ENCODE peak calls at places on chromosomes 13 and 19, in nine cellular contexts. C is stomach, H is thyroid gland, M is ovary, V is transverse colon, T is vagina, Z is right lobe of liver, N is Peyer's patch, A is breast epithelium. I is an unnamed sample.

GRCh38 chr19:17555929-17556813 is 722 bp downstream of the COLGALT1 start:
- DNase-seq in H (peak; percentile 40), Z (peak; percentile 71), M (peak; percentile 69), T (no peak), N (peak; percentile 78), A (no peak), C (peak; percentile 69), V (peak; percentile 81), I (peak; percentile 56)

GRCh38 chr13:30718661-30719520 is 16.5 kb upstream of the ALOX5AP start:
- DNase-seq in V (no peak), C (no peak), H (no peak), M (no peak), A (no peak), N (no peak), T (no peak), Z (no peak), I (no peak)

GRCh38 chr13:41178040-41178439 is 16.3 kb downstream of the KBTBD7 start:
- DNase-seq in A (no peak), V (no peak), Z (no peak), N (no peak), T (no peak), H (no peak), C (no peak), M (no peak), I (no peak)

GRCh38 chr13:94494021-94494420 is 14.5 kb upstream of the DCT start:
- DNase-seq in V (no peak), Z (no peak), C (no peak), T (no peak), M (no peak), N (no peak), H (no peak), A (no peak), I (no peak)

GRCh38 chr19:51501594-51502263 is at the start of gene SIGLEC12:
- DNase-seq in V (peak; percentile 28), M (no peak), C (no peak), A (no peak), T (no peak), Z (peak; percentile 43), N (no peak), H (no peak), I (no peak)

GRCh38 chr19:3687774-3688706 is 12.2 kb downstream of the PIP5K1C start:
- DNase-seq in H (peak; percentile 32), Z (peak; percentile 50), C (peak; percentile 67), T (no peak), V (peak; percentile 54), N (peak; percentile 73), A (peak; percentile 78), M (no peak), I (peak; percentile 49)

GRCh38 chr13:50130686-50131051 is 115.4 kb downstream of the KCNRG start:
- DNase-seq in T (no peak), M (no peak), V (peak; percentile 29), A (no peak), C (no peak), N (peak; percentile 59), Z (peak; percentile 38), H (no peak), I (no peak)

GRCh38 chr13:35179920-35180663 is 238.0 kb downstream of the NBEA start:
- DNase-seq in C (no peak), H (no peak), M (no peak), A (no peak), V (no peak), Z (no peak), N (no peak), T (no peak), I (no peak)

GRCh38 chr13:37747071-37747612 is 122.4 kb downstream of the TRPC4 start:
- DNase-seq in V (no peak), C (no peak), N (no peak), H (no peak), Z (no peak), A (no peak), M (no peak), T (no peak), I (no peak)

GRCh38 chr13:98480915-98481510 is 95.9 kb downstream of the STK24 start:
- DNase-seq in A (no peak), C (no peak), M (no peak), N (no peak), H (no peak), T (no peak), V (peak; percentile 46), Z (no peak), I (no peak)

GRCh38 chr19:35044317-35045117 is 3.0 kb downstream of the HPN start:
- DNase-seq in T (no peak), V (peak; percentile 62), C (peak; percentile 68), M (no peak), A (no peak), Z (peak; percentile 61), H (no peak), N (no peak), I (peak; percentile 58)

GRCh38 chr13:71260246-71260645 is 606.8 kb downstream of the DACH1 start:
- DNase-seq in N (no peak), V (no peak), T (no peak), M (no peak), Z (no peak), A (no peak), C (no peak), H (no peak), I (no peak)

GRCh38 chr13:46197299-46197975 is 14.3 kb upstream of the LRRC63 start:
- DNase-seq in A (no peak), N (no peak), T (no peak), V (no peak), Z (no peak), C (no peak), H (no peak), M (no peak), I (no peak)
- H3K27ac ChIP-seq in A (no peak overlapping the region), N (no peak overlapping the region), T (no peak overlapping the region), V (no peak overlapping the region), Z (no peak overlapping the region), C (no peak overlapping the region), H (no peak overlapping the region), M (no peak overlapping the region), I (no peak overlapping the region)

DNA sequence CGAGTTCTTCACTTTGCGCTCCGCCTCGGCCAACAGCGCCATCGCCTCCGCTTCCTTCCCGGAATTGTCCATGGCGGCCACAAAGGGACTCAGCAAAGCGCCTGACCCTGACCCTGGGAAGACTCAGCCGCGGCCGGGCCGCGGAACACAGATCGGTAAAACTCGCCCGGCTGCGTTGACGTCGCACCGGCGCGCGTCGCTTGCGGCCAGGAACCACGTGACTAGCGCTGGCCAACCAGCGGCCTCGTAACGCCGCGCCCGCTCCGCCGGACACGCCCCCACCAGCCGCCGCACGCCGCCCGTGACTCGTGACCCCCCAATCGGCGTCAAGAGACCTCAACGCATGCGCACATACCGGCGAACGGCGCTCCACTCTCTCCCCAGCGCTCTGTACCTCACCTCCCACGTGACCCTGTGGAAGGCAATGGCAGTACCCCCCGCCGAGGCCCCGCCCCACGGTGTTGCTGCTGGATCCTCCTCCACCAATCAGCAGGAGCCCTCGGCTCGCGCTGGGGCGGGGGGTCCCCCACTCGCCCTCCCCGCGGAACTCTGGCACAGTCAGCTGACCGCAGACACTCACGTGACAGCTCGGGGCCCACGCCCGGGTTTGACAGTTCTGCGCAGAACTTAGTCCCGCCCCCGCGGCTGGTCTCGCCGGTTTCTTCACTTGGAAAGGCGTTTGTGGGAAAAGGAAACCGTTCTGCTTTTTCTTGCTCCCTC is at the start of gene NAPA:
- DNase-seq in Z (peak; percentile 100), H (peak; percentile 100), A (peak; percentile 100), C (peak; percentile 100), V (peak; percentile 100), T (peak; percentile 100), M (peak; percentile 100), N (peak; percentile 100), I (peak; percentile 100)
- TF ChIP-seq POLR2A in Z (peak; percentile 97), H (peak; percentile 62), A (peak; percentile 93), C (peak; percentile 91), V (peak; percentile 99), T (peak; percentile 95), M (peak; percentile 95), N (peak; percentile 93), I (peak; percentile 97)

DNA sequence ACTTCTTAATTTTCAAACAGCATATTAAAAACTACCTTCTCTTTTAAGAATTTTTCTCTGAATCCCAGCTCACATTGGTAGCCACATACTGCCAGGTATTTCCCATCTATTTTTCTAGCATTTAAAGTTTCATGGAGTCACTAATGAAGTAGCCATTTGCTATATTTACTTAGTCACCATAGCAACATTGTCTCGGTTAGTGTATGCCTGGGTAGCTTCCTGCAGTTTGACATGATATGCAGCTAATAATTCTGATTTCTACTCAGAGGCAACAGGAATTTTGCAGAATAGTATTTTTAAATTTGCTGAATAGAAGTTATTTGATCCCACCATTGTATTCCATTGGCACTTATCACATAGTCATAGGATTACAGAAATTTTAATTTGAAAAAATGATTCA is 30.9 kb upstream of the KCTD4 start:
- DNase-seq in C (no peak), H (no peak), Z (no peak), T (no peak), A (no peak), V (no peak), N (no peak), M (no peak), I (no peak)
- H3K27ac ChIP-seq in C (no peak overlapping the region), H (no peak overlapping the region), Z (no peak overlapping the region), T (no peak overlapping the region), A (no peak overlapping the region), V (no peak overlapping the region), N (no peak overlapping the region), M (no peak overlapping the region), I (no peak overlapping the region)

DNA sequence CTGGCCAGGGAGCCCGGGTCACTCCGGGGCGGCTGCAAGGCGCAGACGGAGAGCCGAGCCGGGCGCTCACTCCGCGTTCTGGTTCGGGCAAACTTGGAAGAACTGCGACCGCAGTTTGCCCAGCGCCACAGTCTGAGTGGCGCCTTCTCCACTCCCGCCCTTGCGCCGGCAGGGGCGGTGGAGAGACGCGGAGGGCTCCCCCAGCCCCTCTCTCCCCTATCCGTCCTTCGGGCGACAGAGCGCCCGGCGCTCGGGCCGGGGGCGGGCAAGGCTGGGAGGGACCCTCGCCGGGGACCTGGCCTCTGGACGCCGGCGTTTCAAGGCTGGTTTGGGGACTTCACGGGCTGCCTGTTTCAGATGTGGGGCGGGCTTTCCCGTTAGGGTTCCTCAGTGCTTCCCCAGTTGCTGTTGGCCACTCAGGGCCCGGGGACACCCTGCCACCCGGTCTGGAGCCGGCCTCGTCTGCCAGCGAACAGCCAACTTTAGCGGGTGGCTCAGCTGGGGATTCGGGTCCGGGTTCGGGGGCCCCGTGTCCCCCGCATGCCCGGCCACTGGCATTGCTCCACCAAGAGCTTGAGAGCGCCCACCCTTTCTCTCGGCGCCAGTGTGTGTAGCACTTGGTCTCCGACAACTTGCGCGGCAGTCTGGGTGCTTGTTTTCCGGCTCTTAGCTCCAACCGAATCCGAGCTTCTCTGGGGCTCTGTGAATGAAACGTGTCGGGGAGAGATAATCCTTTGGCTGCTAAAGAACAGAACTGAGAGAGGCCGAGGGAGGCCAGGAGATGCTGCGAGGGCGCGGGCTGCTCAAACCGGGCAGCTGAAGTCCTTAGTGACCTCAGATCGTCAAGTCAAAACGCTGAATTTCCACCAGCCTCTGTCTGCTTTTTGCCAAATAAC is 1.5 kb downstream of the GPC6 start:
- DNase-seq in A (no peak), V (peak; percentile 32), M (peak; percentile 79), H (peak; percentile 10), Z (peak; percentile 63), N (no peak), C (peak; percentile 28), T (no peak), I (no peak)
- TF ChIP-seq POLR2A in A (no peak), V (no peak), M (no peak), H (no peak), Z (no peak), N (no peak), C (no peak), T (no peak), I (no peak)

DNA sequence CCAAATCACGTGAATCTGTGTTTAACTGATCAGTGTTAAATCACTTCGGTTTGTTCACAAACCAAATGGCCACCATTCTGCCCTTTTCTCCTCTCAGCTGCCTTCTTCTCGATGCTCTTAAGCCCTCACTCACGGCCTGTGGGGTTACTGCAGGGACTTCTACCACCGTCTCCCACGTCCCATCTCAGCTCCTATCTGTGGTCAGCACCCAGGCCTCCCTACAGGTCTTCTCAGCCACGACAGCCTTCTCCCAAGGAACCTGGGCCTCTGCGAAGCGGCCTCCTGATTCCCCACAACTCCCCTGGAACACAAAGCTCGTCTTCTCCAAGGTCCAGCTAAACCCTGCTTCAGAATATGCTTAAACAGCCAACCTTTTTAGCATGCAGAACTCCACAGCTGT is 103.8 kb downstream of the COL4A2 start:
- DNase-seq in H (no peak), T (no peak), Z (no peak), M (no peak), A (no peak), C (no peak), V (no peak), N (no peak), I (no peak)
- H3K27ac ChIP-seq in H (peak overlapping the region; percentile 94), T (peak overlapping the region; percentile 87), Z (peak overlapping the region; percentile 52), M (peak overlapping the region; percentile 72), A (peak overlapping the region; percentile 89), C (peak overlapping the region; percentile 84), V (peak overlapping the region; percentile 87), N (peak overlapping the region; percentile 77), I (peak overlapping the region; percentile 66)